ENCODE peak calls at places on chromosome 14, in four cellular contexts. X is dorsolateral prefrontal cortex, O is stomach, H is AG09319. T is an unnamed sample.

GRCh38 chr14:65329911-65330310 is 82.6 kb upstream of the FUT8 start:
- DNase-seq in O (no peak), H (no peak), X (no peak), T (no peak)

GRCh38 chr14:96888593-96888992 is 91.4 kb downstream of the VRK1 start:
- DNase-seq in O (no peak), X (no peak), H (no peak), T (no peak)

GRCh38 chr14:53963491-53964227 is 7.0 kb upstream of the BMP4 start:
- DNase-seq in H (no peak), X (no peak), O (peak; percentile 70), T (no peak)

GRCh38 chr14:91466192-91466591 is 43.9 kb downstream of the PPP4R3A start:
- DNase-seq in X (no peak), O (no peak), H (no peak), T (no peak)

GRCh38 chr14:54828031-54828430 is 74.6 kb downstream of the GCH1 start:
- DNase-seq in O (no peak), X (no peak), H (no peak), T (no peak)

GRCh38 chr14:91249841-91250616 is 5.5 kb upstream of the GPR68 start:
- DNase-seq in H (no peak), X (no peak), O (no peak), T (no peak)

GRCh38 chr14:96088131-96088880 is 49.1 kb downstream of the C14orf132 start:
- DNase-seq in X (no peak), O (no peak), H (no peak), T (no peak)

GRCh38 chr14:97177635-97178034 is 380.5 kb downstream of the VRK1 start:
- DNase-seq in O (no peak), H (no peak), X (no peak), T (no peak)

GRCh38 chr14:82482345-82482744 is 948.7 kb upstream of the SEL1L start:
- DNase-seq in X (no peak), O (no peak), H (no peak), T (no peak)

GRCh38 chr14:69972755-69973154 is 93.5 kb downstream of the SMOC1 start:
- DNase-seq in O (no peak), X (no peak), H (no peak), T (no peak)

GRCh38 chr14:102020058-102020971 is 55.9 kb downstream of the DYNC1H1 start:
- DNase-seq in O (no peak), H (peak; percentile 38), X (no peak), T (peak; percentile 57)

GRCh38 chr14:51597511-51597920 is 54.2 kb upstream of the FRMD6 start:
- DNase-seq in H (no peak), O (no peak), X (no peak), T (no peak)

GRCh38 chr14:104335611-104336010 is 197.2 kb downstream of the KIF26A start:
- DNase-seq in O (peak; percentile 20), H (no peak), X (no peak), T (no peak)

GRCh38 chr14:100777366-100778077 is 48.4 kb upstream of the MEG3 start:
- DNase-seq in H (no peak), X (no peak), O (peak; percentile 1), T (no peak)

GRCh38 chr14:90886297-90886830 is 70.1 kb upstream of the TTC7B start:
- DNase-seq in H (no peak), X (no peak), O (no peak), T (no peak)

GRCh38 chr14:53515264-53515663 is 362.1 kb upstream of the DDHD1 start:
- DNase-seq in H (no peak), X (no peak), O (no peak), T (no peak)

GRCh38 chr14:95303552-95303951 is 16.2 kb downstream of the CLMN start:
- DNase-seq in X (peak; percentile 75), H (no peak), O (no peak), T (no peak)

GRCh38 chr14:94659953-94660946 is 48.1 kb downstream of the SERPINA3 start:
- DNase-seq in H (no peak), O (no peak), X (no peak), T (no peak)

GRCh38 chr14:75482366-75482765 is 39.9 kb upstream of the BATF start:
- DNase-seq in X (no peak), O (no peak), H (no peak), T (no peak)

GRCh38 chr14:75471059-75471458 is 43.2 kb downstream of the JDP2 start:
- DNase-seq in X (no peak), O (peak; percentile 32), H (no peak), T (no peak)

GRCh38 chr14:75479770-75480600 is 42.3 kb upstream of the BATF start:
- DNase-seq in O (no peak), H (no peak), X (no peak), T (no peak)

GRCh38 chr14:75477881-75478280 is 44.4 kb upstream of the BATF start:
- DNase-seq in X (no peak), H (no peak), O (no peak), T (no peak)

DNA sequence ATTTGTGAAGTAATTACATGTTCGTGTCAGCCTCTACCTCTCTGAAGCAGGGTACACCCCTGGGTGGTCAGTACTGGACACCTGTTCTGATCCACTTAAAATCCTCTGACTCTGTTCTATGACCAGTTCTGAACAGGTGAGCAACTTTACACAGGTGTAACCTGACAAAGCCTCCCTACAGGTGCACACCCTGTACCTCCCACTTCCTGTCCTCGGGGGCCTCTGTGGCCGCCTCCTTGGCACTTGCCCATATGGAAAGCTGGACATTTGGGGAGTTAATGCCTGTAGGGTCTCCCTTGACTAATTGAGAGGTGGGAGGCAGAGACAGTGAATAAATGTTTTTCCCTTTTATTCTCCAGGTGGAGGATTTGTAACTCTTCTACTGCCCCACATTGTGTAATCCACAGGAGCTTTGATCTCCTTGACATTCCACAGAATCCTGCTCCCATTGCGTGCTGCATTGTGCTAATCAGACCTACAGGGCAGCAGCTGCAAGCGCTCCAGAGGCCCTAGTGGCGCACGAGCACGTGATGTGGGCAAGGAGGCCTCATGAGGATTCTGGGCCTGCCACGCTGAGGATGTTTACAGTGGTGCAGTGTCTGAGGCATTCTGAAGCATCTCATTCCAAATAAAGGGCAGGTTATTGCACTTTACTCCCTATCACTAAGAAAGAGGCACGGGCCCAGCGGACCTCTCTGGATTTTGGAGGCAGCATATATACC is 45.8 kb upstream of the BATF start:
- DNase-seq in O (peak; percentile 17), X (no peak), H (no peak), T (no peak)
- TF ChIP-seq CTCF in O (no peak), X (no peak), H (no peak), T (no peak)

GRCh38 chr14:42569227-42569626 is 962.6 kb downstream of the LRFN5 start:
- DNase-seq in X (no peak), H (no peak), O (no peak), T (no peak)

DNA sequence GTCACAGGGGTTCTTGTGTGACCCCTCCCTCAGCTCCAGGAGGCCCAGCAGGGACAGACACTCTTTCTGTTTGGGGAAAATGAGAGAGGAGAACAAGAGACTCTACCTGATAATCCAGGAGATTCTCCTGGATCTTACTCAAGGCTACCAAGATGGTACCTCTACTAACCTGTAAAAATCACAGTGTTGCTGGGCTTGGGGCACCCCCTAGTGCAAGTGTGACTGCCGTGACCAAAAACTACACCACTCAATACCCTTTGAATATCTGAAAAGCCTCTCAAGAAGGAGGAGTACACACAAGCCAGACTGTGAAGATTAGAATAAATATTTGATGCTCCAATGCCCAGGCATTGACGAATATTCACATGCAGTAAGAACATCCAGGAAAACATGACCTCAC is 965.3 kb downstream of the LRFN5 start:
- DNase-seq in H (no peak), X (no peak), O (no peak), T (no peak)
- TF ChIP-seq CTCF in H (no peak), X (no peak), O (no peak), T (no peak)

GRCh38 chr14:37340353-37340752 is 142.6 kb downstream of the MIPOL1 start:
- DNase-seq in O (no peak), X (no peak), H (no peak), T (no peak)
- TF ChIP-seq CTCF in O (no peak), X (no peak), H (no peak), T (no peak)

GRCh38 chr14:72513994-72514659 is 379.8 kb downstream of the DPF3 start:
- DNase-seq in O (no peak), H (no peak), X (no peak), T (peak; percentile 24)
- TF ChIP-seq CTCF in O (peak; percentile 29), H (peak; percentile 88), X (peak; percentile 61), T (peak; percentile 87)

GRCh38 chr14:78752789-78753188 is 582.6 kb downstream of the NRXN3 start:
- DNase-seq in H (no peak), X (no peak), O (no peak), T (no peak)
- TF ChIP-seq CTCF in H (no peak), X (no peak), O (no peak), T (no peak)

DNA sequence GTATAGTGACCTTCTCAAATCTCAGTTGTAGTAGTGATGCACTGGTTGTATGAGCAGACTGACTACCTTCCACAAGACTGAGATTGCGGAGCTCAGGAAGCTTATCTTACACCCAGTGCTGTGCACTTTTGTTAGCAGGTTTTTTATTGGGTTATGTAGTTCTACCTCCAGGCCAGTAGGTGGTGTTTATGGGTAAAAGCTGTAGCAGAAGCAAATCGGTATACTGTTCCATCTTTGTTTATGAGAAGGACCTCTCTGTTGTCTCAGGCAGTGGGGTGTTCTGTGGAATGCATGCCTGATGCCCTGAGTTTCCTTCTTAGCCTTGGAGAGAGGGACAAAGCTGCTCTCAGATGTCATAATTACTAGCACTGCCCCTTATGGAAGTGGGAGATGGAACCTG is 217.8 kb downstream of the LRFN5 start:
- DNase-seq in O (no peak), X (no peak), H (no peak), T (no peak)
- TF ChIP-seq CTCF in O (no peak), X (no peak), H (no peak), T (no peak)

GRCh38 chr14:73746540-73747385 is 32.6 kb upstream of the PNMA1 start:
- DNase-seq in X (no peak), H (no peak), O (no peak), T (no peak)
- TF ChIP-seq CTCF in X (no peak), H (peak; percentile 8), O (no peak), T (peak; percentile 24)

T was measured in AG09309.